ENCODE peak calls at places on chromosomes 2 and 18, in five cellular contexts. L is RWPE1, D is HEK293T, W is germinal center, I is amygdala. M is an unnamed sample.

GRCh38 chr2:219054956-219055903 is 5.5 kb downstream of the IHH start:
- DNase-seq in D (no peak), L (no peak), W (no peak), I (no peak), M (no peak)

GRCh38 chr2:152826880-152827279 is 108.5 kb downstream of the ARL6IP6 start:
- DNase-seq in I (no peak), D (no peak), L (no peak), W (no peak), M (no peak)

GRCh38 chr18:63079114-63079513 is 240.5 kb downstream of the BCL2 start:
- DNase-seq in I (no peak), D (no peak), L (no peak), W (peak; percentile 41), M (no peak)

GRCh38 chr2:110979834-110980612 is 140.7 kb upstream of the BCL2L11 start:
- DNase-seq in I (no peak), W (no peak), D (no peak), L (peak; percentile 12), M (no peak)

GRCh38 chr2:9699139-9699823 is 68.5 kb upstream of the YWHAQ start:
- DNase-seq in W (no peak), D (no peak), L (peak; percentile 64), I (no peak), M (peak; percentile 62)

GRCh38 chr2:160367887-160368286 is 125.7 kb downstream of the RBMS1 start:
- DNase-seq in D (peak; percentile 14), W (no peak), I (no peak), L (no peak), M (peak; percentile 26)

GRCh38 chr2:200592414-200593075 is 6.7 kb downstream of the AOX1 start:
- DNase-seq in D (no peak), W (no peak), I (no peak), L (no peak), M (no peak)

GRCh38 chr18:79405019-79405780 is 9.5 kb downstream of the NFATC1 start:
- DNase-seq in W (no peak), D (no peak), I (no peak), L (no peak), M (no peak)

GRCh38 chr2:241933175-241933911 is 63.8 kb downstream of the RTP5 start:
- DNase-seq in I (no peak), W (no peak), D (peak; percentile 37), L (no peak), M (no peak)

GRCh38 chr2:1925516-1925915 is 181.2 kb upstream of the PXDN start:
- DNase-seq in I (no peak), L (no peak), D (no peak), W (no peak), M (no peak)

GRCh38 chr18:62768172-62768943 is 53.0 kb downstream of the PHLPP1 start:
- DNase-seq in L (no peak), D (no peak), I (no peak), W (no peak), M (no peak)

GRCh38 chr2:187383043-187383800 is 64.8 kb downstream of the CALCRL start:
- DNase-seq in D (no peak), L (no peak), W (no peak), I (no peak), M (no peak)

GRCh38 chr2:68857855-68858456 is 13.2 kb downstream of the BMP10 start:
- DNase-seq in W (peak; percentile 36), L (no peak), I (no peak), D (no peak), M (no peak)

GRCh38 chr2:126932966-126933555 is 34.4 kb downstream of the TEX51 start:
- DNase-seq in I (no peak), L (no peak), W (no peak), D (no peak), M (no peak)

GRCh38 chr18:49857708-49858107 is 44.4 kb upstream of the ACAA2 start:
- DNase-seq in D (no peak), L (no peak), W (no peak), I (no peak), M (no peak)

GRCh38 chr2:191894681-191895147 is 47.8 kb upstream of the CAVIN2 start:
- DNase-seq in W (no peak), D (no peak), L (peak; percentile 79), I (no peak), M (peak; percentile 27)